ENCODE peak calls at places on chromosomes 4 and X, in nine cellular contexts. P is amygdala; K is lower lobe of right lung; V is brain microvascular endothelial cell; Z is stimulated activated naive B cell treated with anti-CD40 and anti-IgM and Interleukin-4, amounts not matched to agents 10 μg/mL and 1 μg/mL and 100 μg/mL, for 72 hours; R is NCI-H1694 treated with DMSO at 0.1 percent for 48 hours; I is stimulated activated CD4-positive, alpha-beta T cell treated with anti-CD3 and anti-CD28 coated beads, TNF-alpha, amount 100 ng/mL, for 1 hour; J is T-helper 1 cell; A is H7. E is an unnamed sample.

GRCh38 chr4:129095811-129096454 is at the start of gene C4orf33:
- DNase-seq in V (peak), K (peak), J (peak), R (no peak), Z (peak), A (peak), I (peak), P (peak), E (peak)

GRCh38 chr4:145709336-145709735 is 29.4 kb downstream of the C4orf51 start:
- DNase-seq in I (no peak), A (no peak), P (no peak), J (no peak), Z (no peak), K (no peak), V (no peak), R (no peak), E (no peak)

GRCh38 chr4:175935016-175935661 is 123.1 kb upstream of the GPM6A start:
- DNase-seq in Z (no peak), K (no peak), I (no peak), P (no peak), A (peak), J (no peak), R (no peak), V (no peak), E (no peak)

GRCh38 chrX:117711774-117712173 is 404.8 kb downstream of the KLHL13 start:
- DNase-seq in J (no peak), V (no peak), Z (no peak), P (no peak), R (no peak), I (no peak), K (no peak), A (no peak), E (no peak)

GRCh38 chrX:73262991-73263390 is 48.3 kb upstream of the NAP1L2 start:
- DNase-seq in A (peak), J (no peak), V (no peak), I (no peak), Z (no peak), P (no peak), K (no peak), R (peak), E (no peak)

GRCh38 chr4:23884731-23885130 is 5.1 kb downstream of the PPARGC1A start:
- DNase-seq in Z (no peak), P (no peak), I (no peak), J (no peak), V (no peak), R (no peak), K (no peak), A (no peak), E (no peak)

GRCh38 chrX:149881081-149881711 is at the start of gene MAGEA8:
- DNase-seq in Z (no peak), J (no peak), K (no peak), A (peak), I (no peak), V (no peak), R (no peak), P (no peak), E (no peak)

GRCh38 chrX:46673596-46673995 is 85.3 kb downstream of the SLC9A7 start:
- DNase-seq in A (no peak), V (no peak), R (no peak), P (no peak), K (no peak), I (no peak), J (no peak), Z (no peak), E (no peak)

GRCh38 chr4:142556048-142556447 is 290.1 kb downstream of the INPP4B start:
- DNase-seq in R (no peak), Z (no peak), V (no peak), A (no peak), K (no peak), P (no peak), I (no peak), J (no peak), E (no peak)

E was measured in coronary artery.